ENCODE peak calls at places on chromosome 16, in six cellular contexts. K, D, C, Z, Q and N are unnamed samples.

GRCh38 chr16:24689128-24689527 is 40.3 kb upstream of the TNRC6A start:
- DNase-seq in K (peak; percentile 74), D (no peak), C (no peak), Z (no peak), Q (peak; percentile 77), N (no peak)

GRCh38 chr16:57226701-57227621 is 18.1 kb upstream of the ARL2BP start:
- DNase-seq in K (no peak), D (no peak), C (no peak), Z (no peak), Q (no peak), N (no peak)

GRCh38 chr16:54453863-54454262 is 167.3 kb upstream of the IRX3 start:
- DNase-seq in K (no peak), D (no peak), C (no peak), Z (no peak), Q (no peak), N (no peak)

GRCh38 chr16:1331712-1332617 is 1.5 kb upstream of the BAIAP3 start:
- DNase-seq in K (peak; percentile 83), D (no peak), C (peak; percentile 79), Z (peak; percentile 62), Q (peak; percentile 58), N (peak; percentile 63)

GRCh38 chr16:78177927-78178326 is 78.5 kb downstream of the WWOX start:
- DNase-seq in K (no peak), D (no peak), C (no peak), Z (no peak), Q (no peak), N (no peak)

GRCh38 chr16:79647586-79647985 is 47.0 kb upstream of the MAF start:
- DNase-seq in K (no peak), D (no peak), C (no peak), Z (no peak), Q (no peak), N (no peak)

GRCh38 chr16:57829969-57830360 is 27.7 kb upstream of the KIFC3 start:
- DNase-seq in K (no peak), D (no peak), C (no peak), Z (no peak), Q (no peak), N (no peak)

GRCh38 chr16:12811441-12812198 is 7.9 kb upstream of the CPPED1 start:
- DNase-seq in K (no peak), D (no peak), C (no peak), Z (no peak), Q (no peak), N (no peak)

GRCh38 chr16:10383626-10384025 is 2.2 kb upstream of the ATF7IP2 start:
- DNase-seq in K (peak; percentile 23), D (no peak), C (no peak), Z (no peak), Q (no peak), N (no peak)